ENCODE peak calls at places on chromosomes 6 and 20, in nine cellular contexts. One of them, this sample, is unnamed.

GRCh38 chr6:31178143-31179041 is 7.9 kb upstream of the POU5F1 start:
- DNase-seq in stimulated activated CD8-positive, alpha-beta memory T cell treated with anti-CD3 and anti-CD28 coated beads, Interleukin-7, amount 100 ng/mL, for 4 hours: no peak
- DNase-seq in SJSA1: peak
- DNase-seq in iPS-NIHi11: no peak
- DNase-seq in lung microvascular endothelial cell: peak
- DNase-seq in neural progenitor cell: no peak
- DNase-seq in naive thymus-derived CD8-positive, alpha-beta T cell: no peak
- DNase-seq in NCI-H1417 treated with DMSO at 0.1 percent for 48 hours: no peak
- DNase-seq in Calu3: peak
- DNase-seq in this sample: no peak

GRCh38 chr20:1062334-1063015 is 55.9 kb upstream of the PSMF1 start:
- DNase-seq in stimulated activated CD8-positive, alpha-beta memory T cell treated with anti-CD3 and anti-CD28 coated beads, Interleukin-7, amount 100 ng/mL, for 4 hours: no peak
- DNase-seq in SJSA1: no peak
- DNase-seq in iPS-NIHi11: no peak
- DNase-seq in lung microvascular endothelial cell: no peak
- DNase-seq in neural progenitor cell: no peak
- DNase-seq in naive thymus-derived CD8-positive, alpha-beta T cell: no peak
- DNase-seq in NCI-H1417 treated with DMSO at 0.1 percent for 48 hours: no peak
- DNase-seq in Calu3: no peak
- DNase-seq in this sample: no peak

GRCh38 chr20:15576401-15576800 is 996.8 kb downstream of the KIF16B start:
- DNase-seq in stimulated activated CD8-positive, alpha-beta memory T cell treated with anti-CD3 and anti-CD28 coated beads, Interleukin-7, amount 100 ng/mL, for 4 hours: no peak
- DNase-seq in SJSA1: no peak
- DNase-seq in iPS-NIHi11: no peak
- DNase-seq in lung microvascular endothelial cell: no peak
- DNase-seq in neural progenitor cell: no peak
- DNase-seq in naive thymus-derived CD8-positive, alpha-beta T cell: no peak
- DNase-seq in NCI-H1417 treated with DMSO at 0.1 percent for 48 hours: no peak
- DNase-seq in Calu3: no peak
- DNase-seq in this sample: no peak

GRCh38 chr20:23358923-23359572 is 2.9 kb upstream of the GZF1 start:
- DNase-seq in stimulated activated CD8-positive, alpha-beta memory T cell treated with anti-CD3 and anti-CD28 coated beads, Interleukin-7, amount 100 ng/mL, for 4 hours: no peak
- DNase-seq in SJSA1: no peak
- DNase-seq in iPS-NIHi11: no peak
- DNase-seq in lung microvascular endothelial cell: no peak
- DNase-seq in neural progenitor cell: no peak
- DNase-seq in naive thymus-derived CD8-positive, alpha-beta T cell: no peak
- DNase-seq in NCI-H1417 treated with DMSO at 0.1 percent for 48 hours: no peak
- DNase-seq in Calu3: peak
- DNase-seq in this sample: no peak

GRCh38 chr6:150932976-150933375 is 67.5 kb downstream of the MTHFD1L start:
- DNase-seq in stimulated activated CD8-positive, alpha-beta memory T cell treated with anti-CD3 and anti-CD28 coated beads, Interleukin-7, amount 100 ng/mL, for 4 hours: no peak
- DNase-seq in SJSA1: no peak
- DNase-seq in iPS-NIHi11: no peak
- DNase-seq in lung microvascular endothelial cell: no peak
- DNase-seq in neural progenitor cell: no peak
- DNase-seq in naive thymus-derived CD8-positive, alpha-beta T cell: no peak
- DNase-seq in NCI-H1417 treated with DMSO at 0.1 percent for 48 hours: no peak
- DNase-seq in Calu3: no peak
- DNase-seq in this sample: no peak

GRCh38 chr20:50395258-50395729 is 114.9 kb upstream of the PTPN1 start:
- DNase-seq in stimulated activated CD8-positive, alpha-beta memory T cell treated with anti-CD3 and anti-CD28 coated beads, Interleukin-7, amount 100 ng/mL, for 4 hours: no peak
- DNase-seq in SJSA1: no peak
- DNase-seq in iPS-NIHi11: no peak
- DNase-seq in lung microvascular endothelial cell: no peak
- DNase-seq in neural progenitor cell: no peak
- DNase-seq in naive thymus-derived CD8-positive, alpha-beta T cell: no peak
- DNase-seq in NCI-H1417 treated with DMSO at 0.1 percent for 48 hours: no peak
- DNase-seq in Calu3: no peak
- DNase-seq in this sample: no peak

GRCh38 chr6:134128146-134128545 is 75.7 kb upstream of the SLC2A12 start:
- DNase-seq in stimulated activated CD8-positive, alpha-beta memory T cell treated with anti-CD3 and anti-CD28 coated beads, Interleukin-7, amount 100 ng/mL, for 4 hours: no peak
- DNase-seq in SJSA1: no peak
- DNase-seq in iPS-NIHi11: no peak
- DNase-seq in lung microvascular endothelial cell: no peak
- DNase-seq in neural progenitor cell: no peak
- DNase-seq in naive thymus-derived CD8-positive, alpha-beta T cell: no peak
- DNase-seq in NCI-H1417 treated with DMSO at 0.1 percent for 48 hours: no peak
- DNase-seq in Calu3: no peak
- DNase-seq in this sample: no peak

GRCh38 chr6:5086294-5086890 is 1.3 kb downstream of the PPP1R3G start:
- DNase-seq in stimulated activated CD8-positive, alpha-beta memory T cell treated with anti-CD3 and anti-CD28 coated beads, Interleukin-7, amount 100 ng/mL, for 4 hours: no peak
- DNase-seq in SJSA1: no peak
- DNase-seq in iPS-NIHi11: no peak
- DNase-seq in lung microvascular endothelial cell: no peak
- DNase-seq in neural progenitor cell: peak
- DNase-seq in naive thymus-derived CD8-positive, alpha-beta T cell: no peak
- DNase-seq in NCI-H1417 treated with DMSO at 0.1 percent for 48 hours: no peak
- DNase-seq in Calu3: no peak
- DNase-seq in this sample: no peak

GRCh38 chr20:2946988-2947961 is 74.0 kb downstream of the PTPRA start:
- DNase-seq in stimulated activated CD8-positive, alpha-beta memory T cell treated with anti-CD3 and anti-CD28 coated beads, Interleukin-7, amount 100 ng/mL, for 4 hours: no peak
- DNase-seq in SJSA1: no peak
- DNase-seq in iPS-NIHi11: no peak
- DNase-seq in lung microvascular endothelial cell: no peak
- DNase-seq in neural progenitor cell: peak
- DNase-seq in naive thymus-derived CD8-positive, alpha-beta T cell: no peak
- DNase-seq in NCI-H1417 treated with DMSO at 0.1 percent for 48 hours: peak
- DNase-seq in Calu3: no peak
- DNase-seq in this sample: no peak

GRCh38 chr20:9409981-9410380 is 104.4 kb upstream of the LAMP5 start:
- DNase-seq in stimulated activated CD8-positive, alpha-beta memory T cell treated with anti-CD3 and anti-CD28 coated beads, Interleukin-7, amount 100 ng/mL, for 4 hours: no peak
- DNase-seq in SJSA1: peak
- DNase-seq in iPS-NIHi11: no peak
- DNase-seq in lung microvascular endothelial cell: no peak
- DNase-seq in neural progenitor cell: no peak
- DNase-seq in naive thymus-derived CD8-positive, alpha-beta T cell: no peak
- DNase-seq in NCI-H1417 treated with DMSO at 0.1 percent for 48 hours: no peak
- DNase-seq in Calu3: no peak
- DNase-seq in this sample: no peak

GRCh38 chr6:138520463-138520862 is 21.2 kb upstream of the NHSL1 start:
- DNase-seq in stimulated activated CD8-positive, alpha-beta memory T cell treated with anti-CD3 and anti-CD28 coated beads, Interleukin-7, amount 100 ng/mL, for 4 hours: no peak
- DNase-seq in SJSA1: no peak
- DNase-seq in iPS-NIHi11: no peak
- DNase-seq in lung microvascular endothelial cell: peak
- DNase-seq in neural progenitor cell: no peak
- DNase-seq in naive thymus-derived CD8-positive, alpha-beta T cell: no peak
- DNase-seq in NCI-H1417 treated with DMSO at 0.1 percent for 48 hours: no peak
- DNase-seq in Calu3: no peak
- DNase-seq in this sample: peak

GRCh38 chr6:157984686-157985225 is 3.1 kb downstream of the SYNJ2 start:
- DNase-seq in stimulated activated CD8-positive, alpha-beta memory T cell treated with anti-CD3 and anti-CD28 coated beads, Interleukin-7, amount 100 ng/mL, for 4 hours: no peak
- DNase-seq in SJSA1: no peak
- DNase-seq in iPS-NIHi11: no peak
- DNase-seq in lung microvascular endothelial cell: no peak
- DNase-seq in neural progenitor cell: no peak
- DNase-seq in naive thymus-derived CD8-positive, alpha-beta T cell: no peak
- DNase-seq in NCI-H1417 treated with DMSO at 0.1 percent for 48 hours: no peak
- DNase-seq in Calu3: no peak
- DNase-seq in this sample: no peak

GRCh38 chr20:9647741-9648140 is 133.4 kb downstream of the LAMP5 start:
- DNase-seq in stimulated activated CD8-positive, alpha-beta memory T cell treated with anti-CD3 and anti-CD28 coated beads, Interleukin-7, amount 100 ng/mL, for 4 hours: no peak
- DNase-seq in SJSA1: no peak
- DNase-seq in iPS-NIHi11: no peak
- DNase-seq in lung microvascular endothelial cell: no peak
- DNase-seq in neural progenitor cell: no peak
- DNase-seq in naive thymus-derived CD8-positive, alpha-beta T cell: no peak
- DNase-seq in NCI-H1417 treated with DMSO at 0.1 percent for 48 hours: no peak
- DNase-seq in Calu3: no peak
- DNase-seq in this sample: no peak

GRCh38 chr20:21184810-21185209 is 58.9 kb downstream of the KIZ start:
- DNase-seq in stimulated activated CD8-positive, alpha-beta memory T cell treated with anti-CD3 and anti-CD28 coated beads, Interleukin-7, amount 100 ng/mL, for 4 hours: no peak
- DNase-seq in SJSA1: no peak
- DNase-seq in iPS-NIHi11: no peak
- DNase-seq in lung microvascular endothelial cell: no peak
- DNase-seq in neural progenitor cell: no peak
- DNase-seq in naive thymus-derived CD8-positive, alpha-beta T cell: no peak
- DNase-seq in NCI-H1417 treated with DMSO at 0.1 percent for 48 hours: no peak
- DNase-seq in Calu3: no peak
- DNase-seq in this sample: no peak

GRCh38 chr6:137867685-137868509 is 838 bp downstream of the TNFAIP3 start:
- DNase-seq in stimulated activated CD8-positive, alpha-beta memory T cell treated with anti-CD3 and anti-CD28 coated beads, Interleukin-7, amount 100 ng/mL, for 4 hours: no peak
- DNase-seq in SJSA1: peak
- DNase-seq in iPS-NIHi11: peak
- DNase-seq in lung microvascular endothelial cell: no peak
- DNase-seq in neural progenitor cell: peak
- DNase-seq in naive thymus-derived CD8-positive, alpha-beta T cell: peak
- DNase-seq in NCI-H1417 treated with DMSO at 0.1 percent for 48 hours: no peak
- DNase-seq in Calu3: no peak
- DNase-seq in this sample: no peak

GRCh38 chr20:60054716-60055371 is 96.6 kb downstream of the CDH26 start:
- DNase-seq in stimulated activated CD8-positive, alpha-beta memory T cell treated with anti-CD3 and anti-CD28 coated beads, Interleukin-7, amount 100 ng/mL, for 4 hours: no peak
- DNase-seq in SJSA1: no peak
- DNase-seq in iPS-NIHi11: no peak
- DNase-seq in lung microvascular endothelial cell: no peak
- DNase-seq in neural progenitor cell: no peak
- DNase-seq in naive thymus-derived CD8-positive, alpha-beta T cell: no peak
- DNase-seq in NCI-H1417 treated with DMSO at 0.1 percent for 48 hours: no peak
- DNase-seq in Calu3: no peak
- DNase-seq in this sample: no peak

GRCh38 chr6:106547961-106548453 is 81.3 kb downstream of the RTN4IP1 start:
- DNase-seq in stimulated activated CD8-positive, alpha-beta memory T cell treated with anti-CD3 and anti-CD28 coated beads, Interleukin-7, amount 100 ng/mL, for 4 hours: no peak
- DNase-seq in SJSA1: peak
- DNase-seq in iPS-NIHi11: no peak
- DNase-seq in lung microvascular endothelial cell: peak
- DNase-seq in neural progenitor cell: no peak
- DNase-seq in naive thymus-derived CD8-positive, alpha-beta T cell: no peak
- DNase-seq in NCI-H1417 treated with DMSO at 0.1 percent for 48 hours: no peak
- DNase-seq in Calu3: peak
- DNase-seq in this sample: no peak

GRCh38 chr6:147381734-147382133 is 126.8 kb upstream of the SAMD5 start:
- DNase-seq in stimulated activated CD8-positive, alpha-beta memory T cell treated with anti-CD3 and anti-CD28 coated beads, Interleukin-7, amount 100 ng/mL, for 4 hours: no peak
- DNase-seq in SJSA1: no peak
- DNase-seq in iPS-NIHi11: no peak
- DNase-seq in lung microvascular endothelial cell: no peak
- DNase-seq in neural progenitor cell: no peak
- DNase-seq in naive thymus-derived CD8-positive, alpha-beta T cell: no peak
- DNase-seq in NCI-H1417 treated with DMSO at 0.1 percent for 48 hours: no peak
- DNase-seq in Calu3: no peak
- DNase-seq in this sample: no peak

GRCh38 chr20:24503352-24503931 is 34.0 kb downstream of the SYNDIG1 start:
- DNase-seq in stimulated activated CD8-positive, alpha-beta memory T cell treated with anti-CD3 and anti-CD28 coated beads, Interleukin-7, amount 100 ng/mL, for 4 hours: no peak
- DNase-seq in SJSA1: no peak
- DNase-seq in iPS-NIHi11: no peak
- DNase-seq in lung microvascular endothelial cell: no peak
- DNase-seq in neural progenitor cell: no peak
- DNase-seq in naive thymus-derived CD8-positive, alpha-beta T cell: no peak
- DNase-seq in NCI-H1417 treated with DMSO at 0.1 percent for 48 hours: no peak
- DNase-seq in Calu3: no peak
- DNase-seq in this sample: peak

GRCh38 chr6:98971303-98971702 is 23.6 kb upstream of the FBXL4 start:
- DNase-seq in stimulated activated CD8-positive, alpha-beta memory T cell treated with anti-CD3 and anti-CD28 coated beads, Interleukin-7, amount 100 ng/mL, for 4 hours: no peak
- DNase-seq in SJSA1: no peak
- DNase-seq in iPS-NIHi11: no peak
- DNase-seq in lung microvascular endothelial cell: no peak
- DNase-seq in neural progenitor cell: no peak
- DNase-seq in naive thymus-derived CD8-positive, alpha-beta T cell: no peak
- DNase-seq in NCI-H1417 treated with DMSO at 0.1 percent for 48 hours: no peak
- DNase-seq in Calu3: no peak
- DNase-seq in this sample: no peak

GRCh38 chr20:53959849-53960585 is 110.4 kb downstream of the BCAS1 start:
- DNase-seq in stimulated activated CD8-positive, alpha-beta memory T cell treated with anti-CD3 and anti-CD28 coated beads, Interleukin-7, amount 100 ng/mL, for 4 hours: no peak
- DNase-seq in SJSA1: peak
- DNase-seq in iPS-NIHi11: no peak
- DNase-seq in lung microvascular endothelial cell: no peak
- DNase-seq in neural progenitor cell: no peak
- DNase-seq in naive thymus-derived CD8-positive, alpha-beta T cell: no peak
- DNase-seq in NCI-H1417 treated with DMSO at 0.1 percent for 48 hours: no peak
- DNase-seq in Calu3: no peak
- DNase-seq in this sample: no peak

GRCh38 chr20:46767127-46767761 is 57.8 kb downstream of the SLC2A10 start:
- DNase-seq in stimulated activated CD8-positive, alpha-beta memory T cell treated with anti-CD3 and anti-CD28 coated beads, Interleukin-7, amount 100 ng/mL, for 4 hours: no peak
- DNase-seq in SJSA1: peak
- DNase-seq in iPS-NIHi11: peak
- DNase-seq in lung microvascular endothelial cell: peak
- DNase-seq in neural progenitor cell: peak
- DNase-seq in naive thymus-derived CD8-positive, alpha-beta T cell: no peak
- DNase-seq in NCI-H1417 treated with DMSO at 0.1 percent for 48 hours: no peak
- DNase-seq in Calu3: peak
- DNase-seq in this sample: peak

GRCh38 chr20:13250242-13250641 is 29.2 kb downstream of the ISM1 start:
- DNase-seq in stimulated activated CD8-positive, alpha-beta memory T cell treated with anti-CD3 and anti-CD28 coated beads, Interleukin-7, amount 100 ng/mL, for 4 hours: no peak
- DNase-seq in SJSA1: no peak
- DNase-seq in iPS-NIHi11: no peak
- DNase-seq in lung microvascular endothelial cell: no peak
- DNase-seq in neural progenitor cell: no peak
- DNase-seq in naive thymus-derived CD8-positive, alpha-beta T cell: no peak
- DNase-seq in NCI-H1417 treated with DMSO at 0.1 percent for 48 hours: no peak
- DNase-seq in Calu3: no peak
- DNase-seq in this sample: no peak

GRCh38 chr6:18990313-18990978 is 603.3 kb downstream of the RNF144B start:
- DNase-seq in stimulated activated CD8-positive, alpha-beta memory T cell treated with anti-CD3 and anti-CD28 coated beads, Interleukin-7, amount 100 ng/mL, for 4 hours: no peak
- DNase-seq in SJSA1: peak
- DNase-seq in iPS-NIHi11: peak
- DNase-seq in lung microvascular endothelial cell: peak
- DNase-seq in neural progenitor cell: peak
- DNase-seq in naive thymus-derived CD8-positive, alpha-beta T cell: peak
- DNase-seq in NCI-H1417 treated with DMSO at 0.1 percent for 48 hours: no peak
- DNase-seq in Calu3: peak
- DNase-seq in this sample: peak

GRCh38 chr6:49564552-49564951 is 14.1 kb downstream of the C6orf141 start:
- DNase-seq in stimulated activated CD8-positive, alpha-beta memory T cell treated with anti-CD3 and anti-CD28 coated beads, Interleukin-7, amount 100 ng/mL, for 4 hours: no peak
- DNase-seq in SJSA1: no peak
- DNase-seq in iPS-NIHi11: no peak
- DNase-seq in lung microvascular endothelial cell: no peak
- DNase-seq in neural progenitor cell: no peak
- DNase-seq in naive thymus-derived CD8-positive, alpha-beta T cell: no peak
- DNase-seq in NCI-H1417 treated with DMSO at 0.1 percent for 48 hours: no peak
- DNase-seq in Calu3: no peak
- DNase-seq in this sample: no peak